ENCODE peak calls at places on chromosome 5, in seven cellular contexts. Q is GM10248; N is AG09309; S is stimulated activated CD8-positive, alpha-beta memory T cell treated with anti-CD3 and anti-CD28 coated beads, Interleukin-4, amount 100 ng/mL, for 4 hours; C is astrocyte of the spinal cord; L is amygdala; E is HCEC 1CT. A is an unnamed sample.

GRCh38 chr5:139251281-139251687 is 42.3 kb upstream of the MATR3 start:
- DNase-seq in Q (peak), L (no peak), N (no peak), S (no peak), C (no peak), E (no peak), A (no peak)

GRCh38 chr5:67404261-67405100 is 207.9 kb upstream of the CD180 start:
- DNase-seq in S (no peak), E (peak), Q (no peak), C (peak), N (no peak), L (no peak), A (peak)

GRCh38 chr5:124912653-124913328 is 166.4 kb upstream of the ZNF608 start:
- DNase-seq in E (no peak), L (no peak), C (no peak), Q (no peak), S (no peak), N (no peak), A (no peak)

GRCh38 chr5:126926152-126926551 is 104.2 kb downstream of the MARCHF3 start:
- DNase-seq in Q (no peak), E (no peak), N (no peak), C (no peak), S (no peak), L (no peak), A (no peak)

GRCh38 chr5:147892696-147893296 is 13.5 kb downstream of the C5orf46 start:
- DNase-seq in Q (no peak), N (no peak), E (no peak), C (peak), L (no peak), S (no peak), A (peak)

GRCh38 chr5:148205865-148206264 is 3.0 kb downstream of the SPINK6 start:
- DNase-seq in Q (no peak), E (no peak), S (no peak), N (no peak), L (no peak), C (no peak), A (no peak)

GRCh38 chr5:54615381-54615780 is 97.8 kb downstream of the SNX18 start:
- DNase-seq in L (no peak), E (no peak), Q (no peak), N (no peak), C (no peak), S (no peak), A (no peak)

GRCh38 chr5:132334812-132335211 is 34.7 kb upstream of the SLC22A5 start:
- DNase-seq in E (peak), Q (no peak), L (no peak), C (peak), S (no peak), N (no peak), A (peak)

GRCh38 chr5:94028001-94028400 is 286.6 kb upstream of the POU5F2 start:
- DNase-seq in L (no peak), N (no peak), Q (no peak), S (no peak), E (no peak), C (peak), A (peak)

GRCh38 chr5:33941090-33941489 is 4.9 kb downstream of the RXFP3 start:
- DNase-seq in L (no peak), C (no peak), E (no peak), S (no peak), Q (no peak), N (no peak), A (no peak)

GRCh38 chr5:159262472-159262858 is 625 bp upstream of the UBLCP1 start:
- DNase-seq in L (no peak), Q (no peak), C (no peak), E (peak), N (no peak), S (no peak), A (no peak)

GRCh38 chr5:106401561-106401960 is 1269.2 kb downstream of the EFNA5 start:
- DNase-seq in L (no peak), E (no peak), C (no peak), N (no peak), Q (no peak), S (no peak), A (no peak)